ENCODE peak calls at places on chromosomes 4 and X, in nine cellular contexts. G is mesothelial cell of epicardium, K is prostate gland, C is fibroblast of lung, Q is mucosa of descending colon, Y is GM12878, T is right lobe of liver, O is GM20000, Z is tibial artery. X is an unnamed sample.
A peak's percentile ranks its signal among the peaks of the same experiment; 100 is the strongest.

GRCh38 chrX:86002076-86002896 is 45.1 kb downstream of the CHM start:
- DNase-seq in G (no peak), K (no peak), C (peak; percentile 67), Q (peak; percentile 66), Y (no peak), T (peak; percentile 24), O (no peak), Z (no peak), X (peak; percentile 5)

GRCh38 chrX:599837-600715 is 30.5 kb upstream of the SHOX start:
- DNase-seq in G (peak; percentile 17), K (no peak), C (no peak), Q (no peak), Y (no peak), T (no peak), O (no peak), Z (no peak), X (no peak)

GRCh38 chr4:82275431-82276423 is 98.1 kb downstream of the HNRNPD start:
- DNase-seq in G (no peak), K (no peak), C (no peak), Q (no peak), Y (no peak), T (no peak), O (no peak), Z (no peak), X (no peak)

GRCh38 chr4:139958738-139959096 is 195.3 kb downstream of the MAML3 start:
- DNase-seq in G (no peak), K (no peak), C (no peak), Q (no peak), Y (no peak), T (no peak), O (no peak), Z (no peak), X (no peak)

GRCh38 chrX:140917354-140918115 is 84.9 kb upstream of the SPANXB1 start:
- DNase-seq in G (no peak), K (no peak), C (no peak), Q (no peak), Y (no peak), T (no peak), O (no peak), Z (no peak), X (no peak)

GRCh38 chrX:7133036-7133412 is 14.5 kb upstream of the STS start:
- DNase-seq in G (no peak), K (no peak), C (peak; percentile 59), Q (no peak), Y (no peak), T (peak; percentile 42), O (no peak), Z (no peak), X (no peak)

GRCh38 chrX:39716802-39717540 is 380.8 kb downstream of the BCOR start:
- DNase-seq in G (no peak), K (no peak), C (no peak), Q (no peak), Y (no peak), T (no peak), O (no peak), Z (no peak), X (no peak)

GRCh38 chr4:156971623-156972369 is at the start of gene PDGFC:
- DNase-seq in G (peak; percentile 80), K (peak; percentile 62), C (peak; percentile 84), Q (peak; percentile 69), Y (no peak), T (peak; percentile 88), O (peak; percentile 56), Z (peak; percentile 91), X (peak; percentile 49)

GRCh38 chr4:10036926-10037325 is 15.6 kb upstream of the SLC2A9 start:
- DNase-seq in G (no peak), K (no peak), C (no peak), Q (no peak), Y (no peak), T (no peak), O (no peak), Z (no peak), X (no peak)

GRCh38 chrX:154305481-154306205 is 10.0 kb downstream of the TKTL1 start:
- DNase-seq in G (no peak), K (no peak), C (no peak), Q (no peak), Y (no peak), T (no peak), O (no peak), Z (no peak), X (no peak)

GRCh38 chr4:48939785-48940184 is 33.2 kb upstream of the OCIAD2 start:
- DNase-seq in G (no peak), K (no peak), C (peak; percentile 94), Q (no peak), Y (no peak), T (peak; percentile 35), O (no peak), Z (no peak), X (peak; percentile 66)

GRCh38 chr4:6732441-6733357 is 16.7 kb downstream of the BLOC1S4 start:
- DNase-seq in G (no peak), K (no peak), C (peak; percentile 96), Q (peak; percentile 73), Y (no peak), T (peak; percentile 83), O (no peak), Z (peak; percentile 91), X (peak; percentile 84)

GRCh38 chr4:165779950-165780670 is 92.9 kb upstream of the TLL1 start:
- DNase-seq in G (no peak), K (no peak), C (peak; percentile 48), Q (no peak), Y (no peak), T (no peak), O (no peak), Z (no peak), X (no peak)

GRCh38 chrX:118058924-118059323 is 57.7 kb downstream of the KLHL13 start:
- DNase-seq in G (no peak), K (no peak), C (no peak), Q (no peak), Y (no peak), T (no peak), O (no peak), Z (no peak), X (no peak)

GRCh38 chr4:6372649-6373525 is 99.5 kb downstream of the PPP2R2C start:
- DNase-seq in G (no peak), K (no peak), C (peak; percentile 20), Q (peak; percentile 12), Y (peak; percentile 5), T (no peak), O (peak; percentile 69), Z (no peak), X (peak; percentile 28)

GRCh38 chr4:961651-962230 is 11.6 kb downstream of the DGKQ start:
- DNase-seq in G (no peak), K (no peak), C (no peak), Q (peak; percentile 85), Y (no peak), T (no peak), O (no peak), Z (no peak), X (no peak)

GRCh38 chr4:35151816-35152572 is 1092.3 kb downstream of the ARAP2 start:
- DNase-seq in G (no peak), K (no peak), C (no peak), Q (no peak), Y (no peak), T (no peak), O (peak; percentile 4), Z (no peak), X (no peak)
- TF ChIP-seq CTCF in G (peak; percentile 61), K (no peak), C (no peak), Q (no peak), Y (no peak), T (peak; percentile 57), O (peak; percentile 7), Z (no peak), X (peak; percentile 61)

GRCh38 chr4:92175250-92175649 is 128.5 kb upstream of the GRID2 start:
- DNase-seq in G (no peak), K (no peak), C (no peak), Q (no peak), Y (no peak), T (no peak), O (no peak), Z (no peak), X (no peak)

GRCh38 chr4:92170340-92170739 is 133.4 kb upstream of the GRID2 start:
- DNase-seq in G (no peak), K (no peak), C (no peak), Q (no peak), Y (no peak), T (no peak), O (no peak), Z (no peak), X (no peak)

DNA sequence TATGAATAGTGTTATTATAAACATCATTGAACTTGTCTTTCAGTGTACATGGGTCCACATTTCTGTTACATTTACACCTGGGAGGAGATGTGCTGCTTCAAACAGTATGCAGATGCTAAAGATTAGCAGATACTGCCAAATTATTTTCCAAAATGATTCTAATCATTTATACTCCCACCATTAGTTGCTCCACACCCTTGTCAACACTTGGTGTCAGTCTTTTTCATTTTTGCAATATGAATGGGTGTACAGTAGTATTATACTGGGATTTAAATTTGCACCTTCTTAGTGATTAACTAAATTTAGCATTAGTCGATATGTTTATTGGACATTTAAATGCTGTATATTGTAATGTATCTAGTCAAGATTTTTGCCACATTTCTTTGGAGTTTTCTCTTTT is 131.6 kb upstream of the GRID2 start:
- DNase-seq in G (no peak), K (no peak), C (no peak), Q (no peak), Y (no peak), T (no peak), O (no peak), Z (no peak), X (no peak)
- TF ChIP-seq CTCF in G (no peak), K (no peak), C (peak; percentile 27), Q (no peak), Y (no peak), T (no peak), O (no peak), Z (no peak), X (peak; percentile 29)

GRCh38 chr4:177235026-177235425 is 74.6 kb upstream of the NEIL3 start:
- DNase-seq in G (no peak), K (no peak), C (peak; percentile 94), Q (no peak), Y (no peak), T (no peak), O (no peak), Z (no peak), X (peak; percentile 35)
- TF ChIP-seq CTCF in G (no peak), K (no peak), C (no peak), Q (no peak), Y (no peak), T (no peak), O (no peak), Z (no peak), X (no peak)

DNA sequence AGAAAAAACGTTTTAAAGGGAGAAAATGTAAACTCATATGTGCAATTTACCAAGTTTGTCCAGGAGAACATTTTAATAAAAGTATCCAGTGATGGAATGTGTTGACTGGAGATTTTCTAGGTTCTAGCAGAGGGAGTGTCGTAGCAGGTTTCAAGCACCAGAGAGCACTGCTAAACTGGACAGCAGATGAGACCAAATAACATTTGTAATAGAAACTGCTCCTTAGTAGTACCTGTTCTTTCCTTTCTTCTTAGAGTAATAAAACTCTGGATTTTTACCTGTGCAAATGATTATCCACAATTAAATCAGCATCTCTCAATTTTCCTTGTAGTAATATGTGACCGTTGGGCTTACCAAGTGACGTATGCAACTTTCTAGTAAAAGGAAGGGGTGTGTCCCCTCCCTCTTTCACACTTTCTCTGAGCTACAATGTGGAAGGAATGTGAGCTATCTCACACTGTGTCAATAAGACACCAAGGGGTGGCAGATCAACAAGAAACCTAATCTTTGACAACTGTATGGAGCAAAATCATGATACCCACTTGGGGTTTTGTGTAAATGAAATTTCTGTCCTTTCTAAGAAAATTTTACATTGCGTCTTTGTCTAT is 9.5 kb downstream of the HPGDS start:
- DNase-seq in G (no peak), K (no peak), C (no peak), Q (no peak), Y (no peak), T (no peak), O (no peak), Z (no peak), X (peak; percentile 4)
- TF ChIP-seq CTCF in G (no peak), K (peak; percentile 21), C (no peak), Q (no peak), Y (peak; percentile 14), T (no peak), O (no peak), Z (no peak), X (peak; percentile 57)